ENCODE peak calls at places on chromosomes 16 and 17, in ten cellular contexts. M is NCI-H1092; H is AG04450; B is Karpas-422; X is activated CD4-positive, alpha-beta T cell treated with anti-CD3 and anti-CD28 coated beads, Interleukin-2, amount 10 ng/mL, durations not matched to agents 7 days and 5 days; K is lower leg skin; S is C1 segment of cervical spinal cord; E is uterus; Q is amniotic epithelial cell; N is H9. L is an unnamed sample.

GRCh38 chr17:74227271-74227670 is 13.9 kb downstream of the TTYH2 start:
- DNase-seq in M (no peak), H (no peak), B (no peak), X (no peak), K (no peak), S (no peak), E (no peak), Q (no peak), N (no peak), L (no peak)

GRCh38 chr17:34154916-34155730 is 100.0 kb upstream of the CCL2 start:
- DNase-seq in M (no peak), H (no peak), B (no peak), X (peak; percentile 14), K (no peak), S (no peak), E (no peak), Q (no peak), N (peak; percentile 39), L (peak; percentile 89)

GRCh38 chr17:11240041-11240801 is 792 bp upstream of the SHISA6 start:
- DNase-seq in M (no peak), H (no peak), B (no peak), X (no peak), K (peak; percentile 86), S (peak; percentile 49), E (no peak), Q (no peak), N (peak; percentile 78), L (no peak)

GRCh38 chr16:30533748-30534367 is 800 bp downstream of the ZNF747 start:
- DNase-seq in M (no peak), H (no peak), B (peak; percentile 76), X (no peak), K (no peak), S (no peak), E (no peak), Q (no peak), N (no peak), L (no peak)

GRCh38 chr17:81871387-81872120 is 417 bp upstream of the ARHGDIA start:
- DNase-seq in M (peak; percentile 86), H (peak; percentile 47), B (peak; percentile 97), X (peak; percentile 95), K (peak; percentile 99), S (peak; percentile 95), E (peak; percentile 94), Q (peak; percentile 69), N (peak; percentile 92), L (peak; percentile 97)

GRCh38 chr17:2571523-2572303 is 21.7 kb upstream of the PAFAH1B1 start:
- DNase-seq in M (no peak), H (no peak), B (no peak), X (no peak), K (no peak), S (no peak), E (no peak), Q (no peak), N (no peak), L (no peak)

GRCh38 chr17:80449194-80449929 is 27.0 kb downstream of the NPTX1 start:
- DNase-seq in M (no peak), H (no peak), B (no peak), X (no peak), K (no peak), S (no peak), E (no peak), Q (no peak), N (no peak), L (no peak)

GRCh38 chr17:75289832-75290337 is 652 bp upstream of the SLC25A19 start:
- DNase-seq in M (no peak), H (no peak), B (peak; percentile 90), X (peak; percentile 73), K (peak; percentile 91), S (peak; percentile 43), E (peak; percentile 47), Q (peak; percentile 67), N (no peak), L (no peak)

GRCh38 chr17:74126179-74126900 is 77.1 kb upstream of the RPL38 start:
- DNase-seq in M (no peak), H (no peak), B (no peak), X (no peak), K (no peak), S (no peak), E (no peak), Q (no peak), N (peak; percentile 21), L (no peak)

GRCh38 chr16:80265624-80266306 is 275.0 kb upstream of the DYNLRB2 start:
- DNase-seq in M (no peak), H (no peak), B (no peak), X (no peak), K (no peak), S (no peak), E (no peak), Q (peak; percentile 46), N (no peak), L (no peak)

GRCh38 chr16:75279277-75279676 is 27.9 kb upstream of the BCAR1 start:
- DNase-seq in M (peak; percentile 36), H (no peak), B (no peak), X (no peak), K (no peak), S (no peak), E (no peak), Q (peak; percentile 56), N (no peak), L (no peak)

GRCh38 chr16:61181982-61182381 is 854.3 kb downstream of the CDH8 start:
- DNase-seq in M (no peak), H (no peak), B (no peak), X (no peak), K (no peak), S (no peak), E (no peak), Q (no peak), N (no peak), L (no peak)

GRCh38 chr16:48300391-48300856 is 53.1 kb upstream of the ABCC11 start:
- DNase-seq in M (no peak), H (peak; percentile 60), B (no peak), X (no peak), K (no peak), S (no peak), E (peak; percentile 36), Q (peak; percentile 62), N (no peak), L (no peak)

GRCh38 chr17:76241776-76242175 is 1.5 kb upstream of the RNF157 start:
- DNase-seq in M (no peak), H (no peak), B (no peak), X (no peak), K (peak; percentile 82), S (no peak), E (no peak), Q (no peak), N (no peak), L (no peak)